ENCODE peak calls at places on chromosomes 3 and 15, in seven cellular contexts. C is CD8-positive, alpha-beta memory T cell; A is cardiac muscle cell; Y is right lobe of liver; M is prostate gland; U is body of pancreas; D is Caco-2. F is an unnamed sample.
A peak's percentile ranks its signal among the peaks of the same experiment; 100 is the strongest.

GRCh38 chr3:178137831-178138230 is 398.4 kb upstream of the KCNMB2 start:
- DNase-seq in D (no peak), A (no peak), U (no peak), Y (no peak), C (no peak), M (no peak), F (peak; percentile 53)

GRCh38 chr3:78889345-78889744 is 878.5 kb downstream of the ROBO1 start:
- DNase-seq in C (no peak), A (no peak), U (no peak), M (no peak), D (no peak), Y (no peak), F (no peak)

GRCh38 chr15:66876731-66877545 is 174.9 kb downstream of the SMAD6 start:
- DNase-seq in U (no peak), D (no peak), M (no peak), Y (peak; percentile 27), A (no peak), C (no peak), F (no peak)

GRCh38 chr15:25862087-25862468 is 1.0 kb downstream of the ATP10A start:
- DNase-seq in C (no peak), Y (peak; percentile 39), U (no peak), M (peak; percentile 31), A (no peak), D (no peak), F (peak; percentile 39)

GRCh38 chr3:153977148-153977547 is 144.0 kb upstream of the ARHGEF26 start:
- DNase-seq in Y (no peak), U (no peak), M (peak; percentile 23), C (no peak), A (peak; percentile 75), D (no peak), F (peak; percentile 21)

GRCh38 chr3:126149960-126150515 is 30.3 kb downstream of the ALDH1L1 start:
- DNase-seq in Y (no peak), U (peak; percentile 4), C (no peak), A (no peak), M (no peak), D (no peak), F (no peak)

GRCh38 chr3:159250961-159251360 is 449.1 kb downstream of the MFSD1 start:
- DNase-seq in A (no peak), U (no peak), Y (no peak), D (no peak), C (no peak), M (no peak), F (no peak)

GRCh38 chr3:5476403-5476802 is 288.9 kb downstream of the EDEM1 start:
- DNase-seq in Y (no peak), M (no peak), A (no peak), U (no peak), C (no peak), D (no peak), F (no peak)

GRCh38 chr15:28459279-28459678 is 73.5 kb downstream of the GOLGA8G start:
- DNase-seq in A (no peak), U (no peak), M (no peak), C (no peak), Y (no peak), D (no peak), F (no peak)

GRCh38 chr15:39365161-39365560 is 215.7 kb upstream of the THBS1 start:
- DNase-seq in C (no peak), M (no peak), Y (no peak), A (peak; percentile 9), U (no peak), D (no peak), F (peak; percentile 91)

GRCh38 chr3:183524476-183524875 is 31.0 kb downstream of the KLHL6 start:
- DNase-seq in A (no peak), D (no peak), Y (no peak), U (no peak), M (no peak), C (no peak), F (no peak)

GRCh38 chr15:74383695-74384565 is 16.5 kb upstream of the CYP11A1 start:
- DNase-seq in U (no peak), A (peak; percentile 22), Y (no peak), M (no peak), C (peak; percentile 22), D (no peak), F (no peak)

GRCh38 chr3:181265750-181266333 is 276.3 kb upstream of the DNAJC19 start:
- DNase-seq in D (no peak), Y (no peak), C (peak; percentile 0), A (no peak), U (no peak), M (no peak), F (no peak)

GRCh38 chr3:121663171-121663847 is 2.6 kb upstream of the HCLS1 start:
- DNase-seq in C (no peak), Y (no peak), D (peak; percentile 55), M (no peak), U (no peak), A (no peak), F (peak; percentile 4)

GRCh38 chr3:45890405-45890804 is 4.1 kb downstream of the CCR9 start:
- DNase-seq in Y (no peak), D (no peak), A (no peak), C (peak; percentile 42), U (peak; percentile 14), M (peak; percentile 8), F (no peak)

GRCh38 chr3:171821778-171822358 is 11.6 kb upstream of the PLD1 start:
- DNase-seq in C (no peak), U (no peak), Y (no peak), D (no peak), M (no peak), A (no peak), F (no peak)

GRCh38 chr3:171824824-171825221 is 14.5 kb upstream of the PLD1 start:
- DNase-seq in Y (no peak), C (no peak), U (no peak), A (peak; percentile 65), D (no peak), M (no peak), F (peak; percentile 14)

GRCh38 chr3:171821061-171821460 is 10.8 kb upstream of the PLD1 start:
- DNase-seq in U (no peak), M (no peak), A (peak; percentile 75), D (no peak), C (no peak), Y (no peak), F (no peak)

GRCh38 chr3:171824076-171824475 is 13.8 kb upstream of the PLD1 start:
- DNase-seq in A (no peak), U (no peak), D (no peak), C (no peak), M (no peak), Y (no peak), F (no peak)

DNA sequence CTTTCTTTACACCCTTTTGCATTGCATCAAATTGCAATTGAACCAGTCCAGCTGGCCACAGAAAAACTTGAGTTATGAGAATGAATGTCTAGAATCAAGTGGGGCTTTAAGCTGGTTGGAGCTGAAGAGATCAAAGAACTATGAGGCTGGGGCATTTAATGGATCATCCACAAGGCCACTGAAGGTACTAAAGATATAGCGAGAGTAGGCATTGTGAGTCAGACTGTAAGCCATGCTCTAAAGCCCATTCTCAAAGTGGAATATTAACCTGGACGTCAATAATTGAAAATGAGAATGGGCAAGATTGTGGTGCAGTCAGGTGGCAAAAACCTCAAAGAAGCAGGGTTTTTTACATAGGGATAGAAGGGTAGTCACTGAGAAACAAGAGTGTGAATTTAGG is 12.4 kb upstream of the PLD1 start:
- DNase-seq in D (no peak), M (no peak), A (no peak), C (no peak), U (no peak), Y (no peak), F (no peak)
- H3K4me3 ChIP-seq in D (no peak overlapping the region), M (no peak overlapping the region), A (no peak overlapping the region), C (no peak overlapping the region), U (no peak overlapping the region), Y (no peak overlapping the region), F (no peak overlapping the region)

GRCh38 chr3:187822402-187822801 is 77.1 kb upstream of the BCL6 start:
- DNase-seq in A (no peak), Y (no peak), D (no peak), M (no peak), C (peak; percentile 5), U (no peak), F (no peak)
- H3K4me3 ChIP-seq in A (no peak overlapping the region), Y (no peak overlapping the region), D (no peak overlapping the region), M (no peak overlapping the region), C (no peak overlapping the region), U (no peak overlapping the region), F (no peak overlapping the region)

GRCh38 chr3:129046732-129047552 is 13.6 kb upstream of the GP9 start:
- DNase-seq in U (no peak), Y (no peak), A (no peak), D (no peak), C (no peak), M (no peak), F (no peak)

GRCh38 chr3:129047553-129047839 is 13.1 kb upstream of the GP9 start:
- DNase-seq in D (no peak), A (no peak), Y (no peak), C (no peak), U (no peak), M (no peak), F (no peak)

GRCh38 chr3:129040579-129041300 is 19.8 kb upstream of the GP9 start:
- DNase-seq in A (no peak), M (no peak), C (no peak), Y (no peak), U (no peak), D (no peak), F (no peak)

GRCh38 chr3:129046037-129046731 is 14.4 kb upstream of the GP9 start:
- DNase-seq in D (no peak), U (no peak), M (no peak), Y (no peak), A (no peak), C (peak; percentile 29), F (no peak)

DNA sequence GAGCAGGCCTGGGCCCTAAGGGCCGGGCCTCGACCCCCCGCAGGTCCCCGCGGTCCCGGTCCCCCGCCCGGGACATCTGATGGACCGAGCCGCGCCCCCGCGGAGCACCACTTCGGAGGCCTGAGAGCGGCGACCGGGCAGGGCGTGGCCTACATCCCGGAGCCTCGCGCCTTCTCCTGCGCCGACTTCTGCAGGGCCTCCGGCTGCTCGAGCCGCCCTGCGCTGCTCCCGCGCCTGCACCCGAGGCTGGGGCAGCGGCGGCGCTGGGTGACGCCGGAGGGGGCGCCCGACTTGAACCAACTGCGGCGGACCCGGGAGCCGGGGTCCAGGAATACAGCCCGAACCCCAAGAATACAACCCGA is 14.9 kb upstream of the GP9 start:
- DNase-seq in A (no peak), C (peak; percentile 41), Y (no peak), M (no peak), D (no peak), U (no peak), F (no peak)
- H3K4me3 ChIP-seq in A (no peak overlapping the region), C (peak overlapping the region; percentile 28), Y (peak overlapping the region; percentile 16), M (peak overlapping the region; percentile 15), D (no peak overlapping the region), U (no peak overlapping the region), F (no peak overlapping the region)

DNA sequence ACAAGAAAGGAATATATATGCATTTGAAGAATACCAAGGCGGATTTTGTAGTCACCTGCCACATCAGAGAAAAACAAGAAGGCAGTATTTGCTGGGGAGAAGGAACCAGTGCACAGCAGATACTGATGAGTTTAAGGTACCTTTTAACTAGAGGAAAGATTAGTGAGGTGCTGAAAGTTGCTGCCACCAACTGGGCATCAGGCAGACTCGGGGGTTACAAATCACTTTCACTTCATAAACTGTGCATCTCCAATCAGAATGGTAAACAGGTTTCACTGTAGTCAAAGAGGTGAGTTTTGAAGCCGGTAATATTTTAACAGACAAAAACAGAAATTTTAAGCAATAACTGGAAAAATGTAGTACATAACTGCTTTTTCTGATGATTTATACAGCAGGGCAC is 4.1 kb downstream of the FBN1 start:
- DNase-seq in A (peak; percentile 56), M (no peak), Y (no peak), U (no peak), C (no peak), D (no peak), F (no peak)
- H3K4me3 ChIP-seq in A (no peak overlapping the region), M (no peak overlapping the region), Y (no peak overlapping the region), U (no peak overlapping the region), C (no peak overlapping the region), D (no peak overlapping the region), F (peak overlapping the region; percentile 96)

F was measured in AG10803.